ENCODE peak calls at places on chromosomes 3 and 15, in eight cellular contexts. One of them, this sample, is unnamed.

GRCh38 chr3:67624078-67624477 is 30.3 kb downstream of the SUCLG2 start:
- DNase-seq in LoVo: no peak
- DNase-seq in A549: no peak
- DNase-seq in GOT3: no peak
- DNase-seq in HFF-Myc: no peak
- DNase-seq in stimulated activated CD8-positive, alpha-beta memory T cell treated with anti-CD3 and anti-CD28 coated beads, Interleukin-15, amount 100 ng/mL, for 4 hours: no peak
- DNase-seq in NCI-H1105: no peak
- DNase-seq in activated CD8-positive, alpha-beta memory T cell treated with anti-CD3 and anti-CD28 coated beads, Interleukin-2, amount 10 ng/mL, durations not matched to agents 7 days and 5 days: no peak
- DNase-seq in this sample: no peak

GRCh38 chr3:65948833-65949573 is 89.7 kb downstream of the MAGI1 start:
- DNase-seq in A549: no peak
- DNase-seq in GOT3: no peak
- DNase-seq in activated CD8-positive, alpha-beta memory T cell treated with anti-CD3 and anti-CD28 coated beads, Interleukin-2, amount 10 ng/mL, durations not matched to agents 7 days and 5 days: no peak
- DNase-seq in LoVo: no peak
- DNase-seq in stimulated activated CD8-positive, alpha-beta memory T cell treated with anti-CD3 and anti-CD28 coated beads, Interleukin-15, amount 100 ng/mL, for 4 hours: no peak
- DNase-seq in HFF-Myc: no peak
- DNase-seq in NCI-H1105: no peak
- DNase-seq in this sample: no peak

GRCh38 chr15:41115652-41116115 is 396 bp downstream of the INO80 start:
- DNase-seq in LoVo: peak
- DNase-seq in NCI-H1105: peak
- DNase-seq in activated CD8-positive, alpha-beta memory T cell treated with anti-CD3 and anti-CD28 coated beads, Interleukin-2, amount 10 ng/mL, durations not matched to agents 7 days and 5 days: peak
- DNase-seq in A549: peak
- DNase-seq in stimulated activated CD8-positive, alpha-beta memory T cell treated with anti-CD3 and anti-CD28 coated beads, Interleukin-15, amount 100 ng/mL, for 4 hours: peak
- DNase-seq in GOT3: no peak
- DNase-seq in HFF-Myc: no peak
- DNase-seq in this sample: peak

GRCh38 chr15:83720466-83720865 is 66.5 kb downstream of the ADAMTSL3 start:
- DNase-seq in stimulated activated CD8-positive, alpha-beta memory T cell treated with anti-CD3 and anti-CD28 coated beads, Interleukin-15, amount 100 ng/mL, for 4 hours: no peak
- DNase-seq in LoVo: no peak
- DNase-seq in activated CD8-positive, alpha-beta memory T cell treated with anti-CD3 and anti-CD28 coated beads, Interleukin-2, amount 10 ng/mL, durations not matched to agents 7 days and 5 days: no peak
- DNase-seq in HFF-Myc: no peak
- DNase-seq in A549: no peak
- DNase-seq in GOT3: no peak
- DNase-seq in NCI-H1105: no peak
- DNase-seq in this sample: no peak

GRCh38 chr3:142210144-142210543 is 15.2 kb downstream of the GK5 start:
- DNase-seq in stimulated activated CD8-positive, alpha-beta memory T cell treated with anti-CD3 and anti-CD28 coated beads, Interleukin-15, amount 100 ng/mL, for 4 hours: no peak
- DNase-seq in LoVo: no peak
- DNase-seq in GOT3: no peak
- DNase-seq in A549: no peak
- DNase-seq in activated CD8-positive, alpha-beta memory T cell treated with anti-CD3 and anti-CD28 coated beads, Interleukin-2, amount 10 ng/mL, durations not matched to agents 7 days and 5 days: no peak
- DNase-seq in HFF-Myc: no peak
- DNase-seq in NCI-H1105: no peak
- DNase-seq in this sample: no peak

GRCh38 chr3:184532940-184533732 is 28.4 kb upstream of the EPHB3 start:
- DNase-seq in GOT3: no peak
- DNase-seq in activated CD8-positive, alpha-beta memory T cell treated with anti-CD3 and anti-CD28 coated beads, Interleukin-2, amount 10 ng/mL, durations not matched to agents 7 days and 5 days: peak
- DNase-seq in A549: no peak
- DNase-seq in NCI-H1105: no peak
- DNase-seq in stimulated activated CD8-positive, alpha-beta memory T cell treated with anti-CD3 and anti-CD28 coated beads, Interleukin-15, amount 100 ng/mL, for 4 hours: no peak
- DNase-seq in HFF-Myc: no peak
- DNase-seq in LoVo: no peak
- DNase-seq in this sample: peak

GRCh38 chr3:177589921-177590336 is 392.6 kb upstream of the TBL1XR1 start:
- DNase-seq in activated CD8-positive, alpha-beta memory T cell treated with anti-CD3 and anti-CD28 coated beads, Interleukin-2, amount 10 ng/mL, durations not matched to agents 7 days and 5 days: no peak
- DNase-seq in stimulated activated CD8-positive, alpha-beta memory T cell treated with anti-CD3 and anti-CD28 coated beads, Interleukin-15, amount 100 ng/mL, for 4 hours: no peak
- DNase-seq in LoVo: peak
- DNase-seq in A549: peak
- DNase-seq in GOT3: peak
- DNase-seq in HFF-Myc: peak
- DNase-seq in NCI-H1105: peak
- DNase-seq in this sample: no peak

GRCh38 chr15:99343836-99344551 is 92.7 kb downstream of the LRRC28 start:
- DNase-seq in A549: peak
- DNase-seq in stimulated activated CD8-positive, alpha-beta memory T cell treated with anti-CD3 and anti-CD28 coated beads, Interleukin-15, amount 100 ng/mL, for 4 hours: peak
- DNase-seq in HFF-Myc: no peak
- DNase-seq in GOT3: no peak
- DNase-seq in NCI-H1105: no peak
- DNase-seq in activated CD8-positive, alpha-beta memory T cell treated with anti-CD3 and anti-CD28 coated beads, Interleukin-2, amount 10 ng/mL, durations not matched to agents 7 days and 5 days: no peak
- DNase-seq in LoVo: no peak
- DNase-seq in this sample: no peak

GRCh38 chr3:38036906-38037305 is 2.1 kb upstream of the DLEC1 start:
- DNase-seq in HFF-Myc: no peak
- DNase-seq in stimulated activated CD8-positive, alpha-beta memory T cell treated with anti-CD3 and anti-CD28 coated beads, Interleukin-15, amount 100 ng/mL, for 4 hours: no peak
- DNase-seq in NCI-H1105: no peak
- DNase-seq in LoVo: no peak
- DNase-seq in activated CD8-positive, alpha-beta memory T cell treated with anti-CD3 and anti-CD28 coated beads, Interleukin-2, amount 10 ng/mL, durations not matched to agents 7 days and 5 days: no peak
- DNase-seq in A549: no peak
- DNase-seq in GOT3: no peak
- DNase-seq in this sample: no peak

GRCh38 chr15:78680416-78681068 is 39.5 kb upstream of the CHRNB4 start:
- DNase-seq in activated CD8-positive, alpha-beta memory T cell treated with anti-CD3 and anti-CD28 coated beads, Interleukin-2, amount 10 ng/mL, durations not matched to agents 7 days and 5 days: no peak
- DNase-seq in stimulated activated CD8-positive, alpha-beta memory T cell treated with anti-CD3 and anti-CD28 coated beads, Interleukin-15, amount 100 ng/mL, for 4 hours: no peak
- DNase-seq in NCI-H1105: no peak
- DNase-seq in HFF-Myc: no peak
- DNase-seq in A549: no peak
- DNase-seq in GOT3: no peak
- DNase-seq in LoVo: no peak
- DNase-seq in this sample: no peak

GRCh38 chr15:68310178-68310810 is 32.7 kb downstream of the FEM1B start:
- DNase-seq in LoVo: no peak
- DNase-seq in NCI-H1105: no peak
- DNase-seq in GOT3: no peak
- DNase-seq in HFF-Myc: no peak
- DNase-seq in A549: no peak
- DNase-seq in activated CD8-positive, alpha-beta memory T cell treated with anti-CD3 and anti-CD28 coated beads, Interleukin-2, amount 10 ng/mL, durations not matched to agents 7 days and 5 days: peak
- DNase-seq in stimulated activated CD8-positive, alpha-beta memory T cell treated with anti-CD3 and anti-CD28 coated beads, Interleukin-15, amount 100 ng/mL, for 4 hours: no peak
- DNase-seq in this sample: no peak

GRCh38 chr3:20811631-20812030 is 625.6 kb upstream of the SGO1 start:
- DNase-seq in GOT3: no peak
- DNase-seq in A549: no peak
- DNase-seq in NCI-H1105: no peak
- DNase-seq in activated CD8-positive, alpha-beta memory T cell treated with anti-CD3 and anti-CD28 coated beads, Interleukin-2, amount 10 ng/mL, durations not matched to agents 7 days and 5 days: no peak
- DNase-seq in HFF-Myc: no peak
- DNase-seq in stimulated activated CD8-positive, alpha-beta memory T cell treated with anti-CD3 and anti-CD28 coated beads, Interleukin-15, amount 100 ng/mL, for 4 hours: no peak
- DNase-seq in LoVo: no peak
- DNase-seq in this sample: no peak

GRCh38 chr3:134666885-134667284 is 16.1 kb upstream of the KY start:
- DNase-seq in LoVo: no peak
- DNase-seq in GOT3: peak
- DNase-seq in activated CD8-positive, alpha-beta memory T cell treated with anti-CD3 and anti-CD28 coated beads, Interleukin-2, amount 10 ng/mL, durations not matched to agents 7 days and 5 days: no peak
- DNase-seq in HFF-Myc: no peak
- DNase-seq in stimulated activated CD8-positive, alpha-beta memory T cell treated with anti-CD3 and anti-CD28 coated beads, Interleukin-15, amount 100 ng/mL, for 4 hours: no peak
- DNase-seq in NCI-H1105: no peak
- DNase-seq in A549: no peak
- DNase-seq in this sample: no peak

GRCh38 chr3:112093180-112093522 is 7.0 kb downstream of the C3orf52 start:
- DNase-seq in NCI-H1105: no peak
- DNase-seq in LoVo: no peak
- DNase-seq in GOT3: no peak
- DNase-seq in stimulated activated CD8-positive, alpha-beta memory T cell treated with anti-CD3 and anti-CD28 coated beads, Interleukin-15, amount 100 ng/mL, for 4 hours: no peak
- DNase-seq in A549: no peak
- DNase-seq in activated CD8-positive, alpha-beta memory T cell treated with anti-CD3 and anti-CD28 coated beads, Interleukin-2, amount 10 ng/mL, durations not matched to agents 7 days and 5 days: no peak
- DNase-seq in HFF-Myc: no peak
- DNase-seq in this sample: no peak

GRCh38 chr3:123657578-123657977 is 72.7 kb upstream of the HACD2 start:
- DNase-seq in activated CD8-positive, alpha-beta memory T cell treated with anti-CD3 and anti-CD28 coated beads, Interleukin-2, amount 10 ng/mL, durations not matched to agents 7 days and 5 days: no peak
- DNase-seq in LoVo: peak
- DNase-seq in GOT3: no peak
- DNase-seq in A549: no peak
- DNase-seq in NCI-H1105: no peak
- DNase-seq in HFF-Myc: no peak
- DNase-seq in stimulated activated CD8-positive, alpha-beta memory T cell treated with anti-CD3 and anti-CD28 coated beads, Interleukin-15, amount 100 ng/mL, for 4 hours: no peak
- DNase-seq in this sample: no peak

GRCh38 chr15:70722266-70723123 is 40.9 kb downstream of the UACA start:
- DNase-seq in activated CD8-positive, alpha-beta memory T cell treated with anti-CD3 and anti-CD28 coated beads, Interleukin-2, amount 10 ng/mL, durations not matched to agents 7 days and 5 days: no peak
- DNase-seq in NCI-H1105: peak
- DNase-seq in A549: peak
- DNase-seq in LoVo: peak
- DNase-seq in stimulated activated CD8-positive, alpha-beta memory T cell treated with anti-CD3 and anti-CD28 coated beads, Interleukin-15, amount 100 ng/mL, for 4 hours: no peak
- DNase-seq in GOT3: no peak
- DNase-seq in HFF-Myc: no peak
- DNase-seq in this sample: no peak

GRCh38 chr3:124281453-124282316 is 289.8 kb upstream of the ROPN1 start:
- DNase-seq in A549: peak
- DNase-seq in GOT3: no peak
- DNase-seq in HFF-Myc: no peak
- DNase-seq in stimulated activated CD8-positive, alpha-beta memory T cell treated with anti-CD3 and anti-CD28 coated beads, Interleukin-15, amount 100 ng/mL, for 4 hours: no peak
- DNase-seq in NCI-H1105: peak
- DNase-seq in LoVo: no peak
- DNase-seq in activated CD8-positive, alpha-beta memory T cell treated with anti-CD3 and anti-CD28 coated beads, Interleukin-2, amount 10 ng/mL, durations not matched to agents 7 days and 5 days: no peak
- DNase-seq in this sample: no peak

GRCh38 chr3:79039192-79039591 is 728.6 kb downstream of the ROBO1 start:
- DNase-seq in activated CD8-positive, alpha-beta memory T cell treated with anti-CD3 and anti-CD28 coated beads, Interleukin-2, amount 10 ng/mL, durations not matched to agents 7 days and 5 days: no peak
- DNase-seq in HFF-Myc: no peak
- DNase-seq in LoVo: no peak
- DNase-seq in stimulated activated CD8-positive, alpha-beta memory T cell treated with anti-CD3 and anti-CD28 coated beads, Interleukin-15, amount 100 ng/mL, for 4 hours: no peak
- DNase-seq in A549: no peak
- DNase-seq in GOT3: no peak
- DNase-seq in NCI-H1105: no peak
- DNase-seq in this sample: no peak

This sample was measured in right lobe of liver.